ENCODE peak calls at places on chromosome 17, in nine cellular contexts. G is foreskin fibroblast, O is fibroblast of pulmonary artery, P is psoas muscle, Q is IMR-90, N is K562, J is vagina, L is lower leg skin, M is cardiac fibroblast. S is an unnamed sample.

GRCh38 chr17:46848534-46848933 is 2.8 kb upstream of the WNT9B start:
- DNase-seq in G (no peak), O (no peak), P (no peak), Q (no peak), N (no peak), J (no peak), L (no peak), M (no peak), S (no peak)

GRCh38 chr17:10623786-10624338 is 33.2 kb downstream of the MYH3 start:
- DNase-seq in G (no peak), O (no peak), P (no peak), Q (no peak), N (no peak), J (no peak), L (no peak), M (no peak), S (no peak)

GRCh38 chr17:12928736-12929135 is 89.1 kb downstream of the ELAC2 start:
- DNase-seq in G (no peak), O (no peak), P (no peak), Q (no peak), N (no peak), J (no peak), L (no peak), M (no peak), S (peak)

GRCh38 chr17:83119987-83120864 is 40.8 kb downstream of the METRNL start:
- DNase-seq in G (no peak), O (no peak), P (no peak), Q (no peak), N (no peak), J (no peak), L (no peak), M (no peak), S (no peak)

GRCh38 chr17:74210191-74211140 is 2.9 kb upstream of the TTYH2 start:
- DNase-seq in G (peak), O (peak), P (peak), Q (peak), N (peak), J (no peak), L (no peak), M (peak), S (peak)

GRCh38 chr17:17508641-17509591 is 12.7 kb upstream of the RASD1 start:
- DNase-seq in G (no peak), O (no peak), P (peak), Q (no peak), N (peak), J (no peak), L (no peak), M (no peak), S (no peak)

GRCh38 chr17:45784583-45785372 is 658 bp downstream of the CRHR1 start:
- DNase-seq in G (no peak), O (no peak), P (peak), Q (no peak), N (peak), J (no peak), L (peak), M (peak), S (no peak)

GRCh38 chr17:3573246-3574100 is 15.9 kb upstream of the TRPV3 start:
- DNase-seq in G (no peak), O (no peak), P (no peak), Q (no peak), N (no peak), J (no peak), L (no peak), M (no peak), S (no peak)

GRCh38 chr17:47279062-47279801 is 25.6 kb downstream of the ITGB3 start:
- DNase-seq in G (peak), O (peak), P (peak), Q (peak), N (peak), J (no peak), L (peak), M (peak), S (peak)

GRCh38 chr17:41731836-41732235 is 2.6 kb downstream of the HAP1 start:
- DNase-seq in G (no peak), O (no peak), P (no peak), Q (no peak), N (no peak), J (no peak), L (no peak), M (no peak), S (no peak)

GRCh38 chr17:73474370-73474988 is 162.7 kb upstream of the CDC42EP4 start:
- DNase-seq in G (peak), O (peak), P (peak), Q (peak), N (peak), J (no peak), L (peak), M (peak), S (peak)

GRCh38 chr17:82228842-82229685 is at the start of gene SLC16A3:
- DNase-seq in G (peak), O (peak), P (peak), Q (peak), N (no peak), J (no peak), L (peak), M (peak), S (peak)

GRCh38 chr17:48068491-48068961 is 20.4 kb downstream of the NFE2L1 start:
- DNase-seq in G (peak), O (peak), P (no peak), Q (peak), N (peak), J (no peak), L (no peak), M (no peak), S (peak)

GRCh38 chr17:80517641-80518040 is 27.0 kb upstream of the RPTOR start:
- DNase-seq in G (no peak), O (no peak), P (no peak), Q (no peak), N (no peak), J (no peak), L (no peak), M (no peak), S (no peak)

GRCh38 chr17:43814026-43814425 is 18.9 kb downstream of the MPP3 start:
- DNase-seq in G (no peak), O (no peak), P (no peak), Q (no peak), N (no peak), J (peak), L (peak), M (no peak), S (no peak)

GRCh38 chr17:75487351-75488070 is 27.8 kb downstream of the CASKIN2 start:
- DNase-seq in G (no peak), O (peak), P (peak), Q (no peak), N (peak), J (no peak), L (no peak), M (peak), S (no peak)

GRCh38 chr17:66904760-66905637 is 59.5 kb upstream of the CACNG4 start:
- DNase-seq in G (no peak), O (peak), P (no peak), Q (peak), N (no peak), J (no peak), L (no peak), M (peak), S (peak)

GRCh38 chr17:77076046-77076882 is 64.5 kb upstream of the SEC14L1 start:
- DNase-seq in G (no peak), O (peak), P (no peak), Q (peak), N (no peak), J (no peak), L (no peak), M (no peak), S (peak)

GRCh38 chr17:28379814-28380571 is 8.5 kb downstream of the SARM1 start:
- DNase-seq in G (no peak), O (peak), P (no peak), Q (peak), N (no peak), J (no peak), L (no peak), M (peak), S (peak)

GRCh38 chr17:2259769-2260536 is 43.6 kb downstream of the SMG6 start:
- DNase-seq in G (no peak), O (peak), P (no peak), Q (peak), N (no peak), J (no peak), L (no peak), M (no peak), S (peak)

GRCh38 chr17:57454729-57455062 is 198.4 kb downstream of the MSI2 start:
- DNase-seq in G (no peak), O (no peak), P (no peak), Q (no peak), N (no peak), J (no peak), L (no peak), M (no peak), S (no peak)

GRCh38 chr17:57457188-57457587 is 200.9 kb downstream of the MSI2 start:
- DNase-seq in G (no peak), O (no peak), P (no peak), Q (no peak), N (no peak), J (no peak), L (no peak), M (no peak), S (no peak)

GRCh38 chr17:57456622-57457021 is 200.3 kb downstream of the MSI2 start:
- DNase-seq in G (no peak), O (no peak), P (no peak), Q (no peak), N (no peak), J (no peak), L (no peak), M (no peak), S (peak)

GRCh38 chr17:57453841-57454240 is 197.5 kb downstream of the MSI2 start:
- DNase-seq in G (no peak), O (no peak), P (no peak), Q (no peak), N (no peak), J (no peak), L (no peak), M (no peak), S (no peak)

GRCh38 chr17:57455063-57455914 is 199.0 kb downstream of the MSI2 start:
- DNase-seq in G (no peak), O (no peak), P (no peak), Q (peak), N (no peak), J (no peak), L (no peak), M (peak), S (peak)
- H3K4me3 ChIP-seq in G (no peak), O (no peak), P (no peak), Q (no peak), N (no peak), J (no peak), L (no peak), M (no peak), S (no peak)

DNA sequence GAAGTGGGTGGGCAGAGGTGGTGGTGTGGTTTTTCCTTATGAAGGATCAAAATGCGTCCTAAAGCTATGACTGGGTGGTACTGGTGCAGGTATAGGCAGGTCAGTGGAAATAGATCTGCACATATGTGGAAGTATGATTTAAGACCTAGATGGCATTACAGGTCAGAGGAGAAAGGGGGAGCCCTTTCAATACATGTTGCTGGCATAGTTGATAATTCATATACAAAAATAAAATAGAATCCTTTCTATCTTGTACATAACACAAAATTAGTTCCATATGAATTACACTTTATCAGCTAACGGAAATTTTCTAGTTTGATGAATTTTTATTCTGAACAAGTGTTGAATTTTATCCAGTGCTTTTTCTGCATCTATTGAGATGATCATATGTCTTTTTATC is 20.8 kb upstream of the PIK3R5 start:
- DNase-seq in G (no peak), O (no peak), P (no peak), Q (no peak), N (no peak), J (no peak), L (no peak), M (no peak), S (no peak)
- TF ChIP-seq CTCF in G (no peak), O (no peak), P (no peak), Q (no peak), N (no peak), J (no peak), L (no peak), M (no peak), S (no peak)

DNA sequence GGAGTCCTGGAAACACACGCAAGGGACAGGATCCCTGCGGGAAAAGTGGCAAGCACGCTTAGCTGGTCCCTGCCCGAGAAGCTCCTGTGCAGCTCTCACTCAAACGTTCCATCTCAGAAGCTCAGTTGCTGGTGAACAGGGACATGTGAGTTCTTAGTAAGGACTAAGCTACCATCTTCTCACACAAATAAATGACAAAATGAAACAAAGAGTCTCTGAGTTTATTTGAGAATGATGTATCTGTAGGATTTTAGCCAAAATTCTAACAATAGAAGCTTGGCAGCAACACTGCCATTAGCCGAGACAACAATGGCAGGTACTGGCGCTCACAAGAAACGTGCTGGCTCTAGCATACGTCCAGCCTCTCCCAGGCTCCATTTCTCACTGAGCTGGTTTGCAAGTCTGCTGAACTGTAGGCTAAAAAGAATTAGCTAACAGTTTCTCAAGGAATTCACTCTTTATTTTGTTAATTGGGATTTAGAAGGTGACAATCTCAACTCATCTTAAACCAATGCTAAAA is 90.2 kb downstream of the VPS53 start:
- DNase-seq in G (no peak), O (peak), P (no peak), Q (no peak), N (no peak), J (no peak), L (no peak), M (no peak), S (no peak)
- H3K4me3 ChIP-seq in G (no peak), O (no peak), P (no peak), Q (no peak), N (no peak), J (no peak), L (no peak), M (no peak), S (no peak)

GRCh38 chr17:62727916-62728672 is 80.0 kb downstream of the MARCHF10 start:
- DNase-seq in G (no peak), O (no peak), P (no peak), Q (no peak), N (no peak), J (no peak), L (peak), M (no peak), S (no peak)
- TF ChIP-seq CTCF in G (no peak), O (no peak), P (no peak), Q (no peak), N (peak), J (no peak), L (no peak), M (no peak), S (no peak)

S was measured in AG10803.